ENCODE peak calls at places on chromosomes 16 and 17, in eight cellular contexts. T, B, M, H, S, P, A and F are unnamed samples.

GRCh38 chr17:78324391-78325075 is 35.3 kb downstream of the SOCS3 start:
- DNase-seq in T (peak; percentile 69), H (peak; percentile 86), P (no peak), M (peak; percentile 77), A (peak; percentile 89), B (peak; percentile 78), S (no peak), F (peak; percentile 68)

GRCh38 chr17:78230996-78231931 is at the start of gene TMEM235:
- DNase-seq in B (no peak), H (no peak), T (no peak), M (no peak), P (no peak), S (no peak), A (no peak), F (no peak)

GRCh38 chr16:23304620-23305019 is 2.5 kb downstream of the SCNN1B start:
- DNase-seq in H (no peak), M (no peak), P (no peak), A (no peak), T (no peak), B (no peak), S (no peak), F (no peak)

GRCh38 chr17:37299257-37299985 is 76.4 kb upstream of the C17orf78 start:
- DNase-seq in P (no peak), S (no peak), T (no peak), M (no peak), H (no peak), B (peak; percentile 12), A (no peak), F (no peak)

GRCh38 chr16:65318138-65318537 is 196.3 kb upstream of the CDH11 start:
- DNase-seq in P (no peak), H (no peak), B (no peak), M (no peak), T (no peak), A (no peak), S (no peak), F (no peak)

GRCh38 chr17:50908860-50909764 is 43.0 kb upstream of the TOB1 start:
- DNase-seq in T (no peak), A (no peak), B (no peak), M (peak; percentile 53), H (peak; percentile 71), P (peak; percentile 95), S (peak; percentile 40), F (no peak)

GRCh38 chr17:1203111-1203966 is 23.6 kb upstream of the ABR start:
- DNase-seq in S (peak; percentile 68), H (peak; percentile 76), A (peak; percentile 51), P (peak; percentile 68), M (peak; percentile 60), T (no peak), B (peak; percentile 77), F (peak; percentile 75)

GRCh38 chr17:33389506-33390141 is 96.5 kb upstream of the ASIC2 start:
- DNase-seq in P (no peak), S (no peak), M (no peak), H (no peak), A (no peak), B (peak; percentile 42), T (no peak), F (no peak)

GRCh38 chr16:4908854-4909401 is 28.0 kb downstream of the PPL start:
- DNase-seq in A (no peak), H (no peak), B (no peak), T (no peak), M (no peak), S (no peak), P (no peak), F (no peak)

GRCh38 chr16:8619671-8620370 is 1.7 kb upstream of the METTL22 start:
- DNase-seq in H (no peak), P (no peak), B (no peak), S (no peak), T (no peak), M (no peak), A (no peak), F (no peak)

GRCh38 chr17:4559851-4560820 is at the start of gene GGT6:
- DNase-seq in M (no peak), P (peak; percentile 93), S (no peak), H (no peak), T (no peak), B (no peak), A (no peak), F (no peak)

GRCh38 chr17:4560837-4561241 is 462 bp upstream of the GGT6 start:
- DNase-seq in A (no peak), P (no peak), B (no peak), S (peak; percentile 36), T (no peak), M (no peak), H (peak; percentile 78), F (no peak)

GRCh38 chr17:4559139-4559791 is 1.1 kb downstream of the GGT6 start:
- DNase-seq in A (no peak), M (no peak), P (peak; percentile 51), T (no peak), B (no peak), S (no peak), H (no peak), F (no peak)

GRCh38 chr17:4565209-4566141 is 5.1 kb upstream of the GGT6 start:
- DNase-seq in B (peak; percentile 68), H (peak; percentile 87), P (peak; percentile 72), T (peak; percentile 38), A (peak; percentile 75), M (peak; percentile 41), S (peak; percentile 86), F (peak; percentile 66)

GRCh38 chr17:4562000-4562969 is 1.9 kb upstream of the GGT6 start:
- DNase-seq in H (no peak), B (peak; percentile 11), M (no peak), P (no peak), A (no peak), T (no peak), S (no peak), F (no peak)
- TF ChIP-seq CTCF in H (no peak), B (no peak), M (no peak), P (no peak), A (no peak), T (no peak), S (no peak), F (no peak)

DNA sequence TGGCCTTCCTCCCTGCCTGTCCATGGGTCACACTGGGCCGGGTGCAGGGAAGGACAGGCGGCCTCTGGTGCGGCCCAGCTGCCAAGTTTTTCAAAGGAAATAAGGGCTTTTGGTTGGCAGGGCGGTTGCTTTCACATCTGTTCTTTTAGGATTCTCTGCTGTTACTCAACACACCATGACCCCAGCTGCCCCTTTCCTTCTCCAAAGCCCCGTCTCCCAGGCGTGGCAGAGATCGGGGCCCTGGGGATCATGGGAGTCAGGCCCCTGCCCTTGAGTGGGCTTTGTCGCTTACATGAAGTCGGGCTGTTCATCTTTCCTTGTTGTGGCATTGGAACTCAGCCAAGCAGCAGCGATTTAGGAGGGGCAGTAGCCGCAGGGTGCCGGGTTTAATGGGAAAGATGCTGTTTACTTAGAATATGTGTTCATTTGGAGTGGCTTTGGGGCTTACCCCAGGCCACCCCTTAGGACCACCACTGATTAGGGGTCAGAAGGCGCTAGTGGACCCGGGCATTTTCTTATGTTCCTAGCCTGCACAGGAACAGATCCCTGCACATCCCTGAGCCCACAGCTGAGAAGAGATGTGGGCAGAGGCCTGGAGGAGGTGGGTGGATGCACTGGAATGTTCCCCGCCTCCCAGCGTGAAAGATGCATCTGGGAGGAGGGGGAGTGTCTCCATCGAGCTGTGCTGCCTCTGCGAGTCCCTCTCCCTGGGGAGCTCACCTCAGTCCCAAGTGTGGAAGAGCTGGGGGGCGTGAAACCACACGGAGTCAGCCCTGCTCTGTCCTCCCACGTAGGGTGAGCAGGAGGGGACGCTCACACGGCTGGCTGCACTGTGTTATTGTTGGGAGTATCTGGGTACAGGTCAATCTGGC is 6.8 kb upstream of the ADCY7 start:
- DNase-seq in A (no peak), S (no peak), H (no peak), B (peak; percentile 47), P (peak; percentile 26), T (no peak), M (peak; percentile 72), F (no peak)
- H3K4me3 ChIP-seq in A (no peak overlapping the region), S (no peak overlapping the region), H (no peak overlapping the region), B (no peak overlapping the region), P (no peak overlapping the region), T (no peak overlapping the region), M (no peak overlapping the region), F (no peak overlapping the region)

DNA sequence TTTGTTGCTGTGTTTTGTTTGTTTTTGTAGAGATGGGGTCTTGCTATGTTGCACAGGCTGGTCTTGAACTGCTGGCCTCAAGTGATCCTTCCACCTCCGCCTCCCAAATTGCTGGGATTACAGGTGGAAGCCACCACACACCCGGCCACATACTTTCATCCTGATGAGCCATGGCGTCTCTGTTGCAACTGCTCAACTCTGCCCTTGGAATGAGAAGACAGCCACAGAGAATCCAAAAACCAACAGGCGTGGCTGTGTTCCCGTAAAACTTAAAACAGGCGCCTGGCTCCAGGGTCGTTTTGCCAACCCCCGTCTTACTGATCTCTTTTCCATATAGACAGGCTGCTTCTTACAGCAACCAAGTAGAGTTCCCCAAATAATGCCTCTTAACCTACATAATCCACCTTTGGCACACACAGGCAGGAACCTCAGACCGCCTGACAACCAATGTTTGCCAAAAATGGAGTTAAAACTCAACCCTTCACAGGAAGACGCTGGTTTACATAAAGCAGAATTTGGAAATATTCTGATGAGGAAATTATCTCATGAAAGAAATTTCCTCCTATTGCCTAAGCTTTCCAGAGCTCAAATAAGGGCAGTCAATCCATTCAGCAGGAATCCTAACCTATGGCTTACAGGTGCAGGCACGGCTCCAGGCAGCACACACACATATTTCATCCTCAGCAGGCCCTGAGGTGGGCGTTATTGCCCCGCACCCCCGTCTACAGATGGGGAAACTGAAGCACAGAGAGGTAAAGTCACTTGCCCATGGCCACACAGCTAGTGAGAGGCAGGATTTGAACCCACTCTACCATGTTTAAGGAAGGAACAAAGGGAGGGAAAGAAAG is 35.8 kb downstream of the LITAF start:
- DNase-seq in S (no peak), H (no peak), M (no peak), A (no peak), P (no peak), T (no peak), B (no peak), F (no peak)
- H3K27ac ChIP-seq in S (no peak overlapping the region), H (no peak overlapping the region), M (peak overlapping the region; percentile 84), A (no peak overlapping the region), P (peak overlapping the region; percentile 68), T (no peak overlapping the region), B (no peak overlapping the region), F (no peak overlapping the region)

GRCh38 chr17:57400648-57401047 is 144.3 kb downstream of the MSI2 start:
- DNase-seq in P (no peak), S (no peak), A (peak; percentile 17), M (no peak), B (peak; percentile 57), T (no peak), H (no peak), F (no peak)

GRCh38 chr17:57399690-57400089 is 143.4 kb downstream of the MSI2 start:
- DNase-seq in M (no peak), H (no peak), S (no peak), A (no peak), P (no peak), B (no peak), T (no peak), F (no peak)

GRCh38 chr17:57402691-57403090 is 146.4 kb downstream of the MSI2 start:
- DNase-seq in T (no peak), A (no peak), P (no peak), S (no peak), H (no peak), B (no peak), M (no peak), F (no peak)

GRCh38 chr17:57403241-57403640 is 146.9 kb downstream of the MSI2 start:
- DNase-seq in H (no peak), B (no peak), P (no peak), M (no peak), S (no peak), T (no peak), A (no peak), F (peak; percentile 66)

GRCh38 chr17:57401556-57402488 is 145.5 kb downstream of the MSI2 start:
- DNase-seq in P (no peak), M (no peak), T (no peak), B (no peak), A (no peak), S (peak; percentile 17), H (no peak), F (no peak)
- TF ChIP-seq CTCF in P (no peak), M (no peak), T (no peak), B (no peak), A (no peak), S (no peak), H (no peak), F (no peak)